ENCODE peak calls at places on chromosome 12, in five cellular contexts. E, O, K, B and L are unnamed samples.
A peak's percentile ranks its signal among the peaks of the same experiment; 100 is the strongest.

GRCh38 chr12:105331805-105332251 is 1.3 kb downstream of the C12orf75 start:
- DNase-seq in K (no peak), O (no peak), B (peak; percentile 41), E (peak; percentile 24), L (no peak)

GRCh38 chr12:95653761-95654546 is 102.7 kb upstream of the USP44 start:
- DNase-seq in O (peak; percentile 73), K (no peak), E (no peak), B (no peak), L (no peak)

GRCh38 chr12:15074351-15074750 is 101.5 kb downstream of the PDE6H start:
- DNase-seq in O (no peak), B (no peak), E (no peak), K (no peak), L (no peak)

GRCh38 chr12:1935700-1936378 is 17.4 kb upstream of the CACNA2D4 start:
- DNase-seq in O (no peak), E (no peak), K (peak; percentile 46), B (no peak), L (no peak)

GRCh38 chr12:14854586-14855163 is 11.3 kb upstream of the ART4 start:
- DNase-seq in O (no peak), E (no peak), B (no peak), K (no peak), L (no peak)

GRCh38 chr12:78226763-78227162 is 396.1 kb downstream of the NAV3 start:
- DNase-seq in K (no peak), O (no peak), E (no peak), B (no peak), L (no peak)

GRCh38 chr12:34398706-34399630 is 376.7 kb downstream of the ALG10 start:
- DNase-seq in E (peak; percentile 1), B (peak; percentile 1), K (peak; percentile 2), O (no peak), L (no peak)

GRCh38 chr12:112627851-112628250 is 163.7 kb upstream of the RPH3A start:
- DNase-seq in E (no peak), K (no peak), B (no peak), O (no peak), L (no peak)

GRCh38 chr12:119667577-119668314 is at the start of gene PRKAB1:
- DNase-seq in O (peak; percentile 98), B (peak; percentile 98), E (peak; percentile 93), K (peak; percentile 95), L (peak; percentile 93)

GRCh38 chr12:110776410-110776809 is 33.7 kb upstream of the PPP1CC start:
- DNase-seq in O (no peak), K (no peak), B (peak; percentile 17), E (no peak), L (no peak)

GRCh38 chr12:26196424-26196722 is 1.0 kb downstream of the SSPN start:
- DNase-seq in O (peak; percentile 24), B (no peak), E (no peak), K (no peak), L (no peak)
- H3K4me3 ChIP-seq in O (peak overlapping the region; percentile 47), B (peak overlapping the region; percentile 63), E (no peak overlapping the region), K (peak overlapping the region; percentile 67), L (peak overlapping the region; percentile 54)

GRCh38 chr12:121240484-121241202 is 30.7 kb downstream of the P2RX4 start:
- DNase-seq in E (peak; percentile 99), K (peak; percentile 79), B (peak; percentile 75), O (peak; percentile 71), L (no peak)
- H3K4me3 ChIP-seq in E (peak overlapping the region; percentile 42), K (peak overlapping the region; percentile 43), B (no peak overlapping the region), O (no peak overlapping the region), L (no peak overlapping the region)

GRCh38 chr12:103965590-103966407 is at the start of gene TDG:
- DNase-seq in K (peak; percentile 97), O (peak; percentile 99), E (peak; percentile 95), B (peak; percentile 98), L (peak; percentile 98)
- H3K4me3 ChIP-seq in K (peak within 1 kb of the TSS; percentile 94), O (peak within 1 kb of the TSS; percentile 99), E (peak within 1 kb of the TSS; percentile 54), B (peak within 1 kb of the TSS; percentile 93), L (peak within 1 kb of the TSS; percentile 92)

GRCh38 chr12:2957816-2958431 is 1.3 kb upstream of the TEAD4 start:
- DNase-seq in E (no peak), B (no peak), K (no peak), O (no peak), L (no peak)
- H3K4me3 ChIP-seq in E (no peak overlapping the region), B (no peak overlapping the region), K (peak overlapping the region; percentile 65), O (peak overlapping the region; percentile 63), L (peak overlapping the region; percentile 64)

GRCh38 chr12:6384499-6385436 is 806 bp downstream of the LTBR start:
- DNase-seq in B (peak; percentile 31), O (no peak), K (no peak), E (no peak), L (no peak)
- H3K4me3 ChIP-seq in B (peak overlapping the region; percentile 55), O (peak overlapping the region; percentile 77), K (peak overlapping the region; percentile 76), E (no peak overlapping the region), L (peak overlapping the region; percentile 14)

DNA sequence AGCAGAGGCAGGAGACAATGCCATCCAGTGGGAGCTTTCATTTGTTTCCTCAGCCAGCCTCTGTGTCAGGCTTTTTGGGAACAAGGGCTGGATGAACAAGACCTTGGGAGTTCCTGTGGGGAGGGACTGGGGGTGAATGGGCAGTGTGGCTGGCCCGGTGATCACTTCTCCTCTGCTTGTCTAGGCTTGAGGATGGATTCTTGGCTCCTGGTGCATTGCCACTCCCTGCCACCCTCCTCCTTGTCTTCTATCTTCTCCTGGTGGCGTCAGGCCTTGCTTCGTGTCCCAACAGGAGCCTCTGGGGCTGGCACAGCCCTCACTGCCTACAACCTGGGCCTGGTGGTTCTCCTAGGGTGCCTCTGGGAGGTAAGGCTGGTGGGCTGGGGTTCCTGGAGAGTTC is 25.0 kb upstream of the KCNA5 start:
- DNase-seq in K (no peak), E (no peak), O (no peak), B (no peak), L (no peak)
- H3K4me3 ChIP-seq in K (no peak overlapping the region), E (no peak overlapping the region), O (no peak overlapping the region), B (no peak overlapping the region), L (no peak overlapping the region)

GRCh38 chr12:53670966-53671365 is 4.9 kb downstream of the ATP5MC2 start:
- DNase-seq in O (no peak), K (no peak), E (no peak), B (no peak), L (no peak)
- H3K4me3 ChIP-seq in O (no peak overlapping the region), K (no peak overlapping the region), E (no peak overlapping the region), B (no peak overlapping the region), L (no peak overlapping the region)